ENCODE peak calls at places on chromosome 16, in four cellular contexts. M, X, L and U are unnamed samples.

GRCh38 chr16:4755687-4756086 is 11.3 kb downstream of the ZNF500 start:
- DNase-seq in M (no peak), L (no peak), X (no peak), U (no peak)

GRCh38 chr16:88537864-88538263 is 32.3 kb upstream of the ZC3H18 start:
- DNase-seq in M (no peak), L (no peak), X (no peak), U (no peak)

GRCh38 chr16:48194828-48195566 is 39.2 kb upstream of the ABCC12 start:
- DNase-seq in X (peak; percentile 38), M (peak; percentile 48), L (peak; percentile 61), U (peak; percentile 99)

GRCh38 chr16:86791287-86792074 is 213.1 kb downstream of the FOXL1 start:
- DNase-seq in X (no peak), L (peak; percentile 82), M (no peak), U (no peak)

GRCh38 chr16:47375423-47375822 is 85.4 kb downstream of the ITFG1 start:
- DNase-seq in L (no peak), X (no peak), M (no peak), U (no peak)

GRCh38 chr16:4098496-4098895 is 17.7 kb downstream of the ADCY9 start:
- DNase-seq in L (peak; percentile 57), X (no peak), M (no peak), U (no peak)

GRCh38 chr16:9122342-9122741 is 30.9 kb downstream of the HAPSTR1 start:
- DNase-seq in L (no peak), X (no peak), M (no peak), U (no peak)

GRCh38 chr16:17063156-17063555 is 407.6 kb downstream of the XYLT1 start:
- DNase-seq in X (no peak), M (no peak), L (no peak), U (peak; percentile 3)

GRCh38 chr16:9948933-9949332 is 233.3 kb downstream of the GRIN2A start:
- DNase-seq in X (no peak), L (no peak), M (no peak), U (no peak)

GRCh38 chr16:1089439-1089821 is 6.6 kb downstream of the C1QTNF8 start:
- DNase-seq in L (no peak), X (no peak), M (no peak), U (no peak)

GRCh38 chr16:26196310-26196709 is 504.6 kb downstream of the HS3ST4 start:
- DNase-seq in L (no peak), X (no peak), M (no peak), U (no peak)

GRCh38 chr16:26197707-26198106 is 505.9 kb downstream of the HS3ST4 start:
- DNase-seq in L (no peak), M (no peak), X (no peak), U (no peak)

GRCh38 chr16:26196806-26197205 is 505.0 kb downstream of the HS3ST4 start:
- DNase-seq in M (no peak), X (no peak), L (no peak), U (no peak)

GRCh38 chr16:26195225-26195624 is 503.5 kb downstream of the HS3ST4 start:
- DNase-seq in L (no peak), M (no peak), X (no peak), U (no peak)

DNA sequence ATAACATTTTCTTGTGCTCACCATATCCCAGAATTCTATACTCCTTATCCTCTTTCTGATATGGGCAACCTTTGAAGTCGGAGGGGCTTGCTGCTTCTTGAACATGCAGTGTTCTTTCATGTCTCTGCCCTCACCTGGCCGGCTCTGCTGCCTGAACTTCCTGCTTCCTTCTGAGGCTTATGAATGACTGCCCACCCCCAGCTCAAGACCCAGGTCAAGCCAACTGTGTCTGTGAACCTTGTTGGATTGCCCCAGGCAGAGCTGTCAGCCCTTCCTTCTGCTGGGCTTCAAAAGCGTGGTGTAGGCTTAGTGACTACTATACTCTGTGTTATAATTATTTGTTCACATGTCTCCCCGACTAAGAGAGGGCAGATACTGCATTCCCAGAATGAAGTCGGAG is 506.5 kb downstream of the HS3ST4 start:
- DNase-seq in M (no peak), L (no peak), X (no peak), U (no peak)
- H3K4me3 ChIP-seq in M (no peak overlapping the region), L (no peak overlapping the region), X (no peak overlapping the region), U (no peak overlapping the region)

DNA sequence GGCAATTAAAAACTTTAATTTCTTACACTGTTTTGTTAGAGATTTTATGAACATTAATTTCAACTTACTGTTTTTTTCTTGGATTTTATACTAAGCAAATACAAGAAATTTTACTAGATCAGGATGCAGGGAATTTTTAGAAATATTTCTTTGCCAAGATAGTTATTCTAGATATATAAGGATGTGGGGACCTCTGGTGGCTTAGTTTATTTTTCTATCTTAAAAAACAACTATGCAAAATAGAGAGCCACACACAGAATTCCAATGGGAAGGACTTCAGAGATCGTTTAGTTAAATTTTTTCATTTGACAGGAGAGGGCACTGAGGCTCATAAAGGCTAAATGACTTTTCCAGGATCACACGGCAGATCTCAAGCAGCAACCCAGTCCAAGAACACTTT is 23.0 kb upstream of the CAPNS2 start:
- DNase-seq in L (peak; percentile 72), X (peak; percentile 58), M (no peak), U (peak; percentile 27)
- TF ChIP-seq CTCF in L (peak; percentile 27), X (peak; percentile 16), M (peak; percentile 8), U (no peak)

DNA sequence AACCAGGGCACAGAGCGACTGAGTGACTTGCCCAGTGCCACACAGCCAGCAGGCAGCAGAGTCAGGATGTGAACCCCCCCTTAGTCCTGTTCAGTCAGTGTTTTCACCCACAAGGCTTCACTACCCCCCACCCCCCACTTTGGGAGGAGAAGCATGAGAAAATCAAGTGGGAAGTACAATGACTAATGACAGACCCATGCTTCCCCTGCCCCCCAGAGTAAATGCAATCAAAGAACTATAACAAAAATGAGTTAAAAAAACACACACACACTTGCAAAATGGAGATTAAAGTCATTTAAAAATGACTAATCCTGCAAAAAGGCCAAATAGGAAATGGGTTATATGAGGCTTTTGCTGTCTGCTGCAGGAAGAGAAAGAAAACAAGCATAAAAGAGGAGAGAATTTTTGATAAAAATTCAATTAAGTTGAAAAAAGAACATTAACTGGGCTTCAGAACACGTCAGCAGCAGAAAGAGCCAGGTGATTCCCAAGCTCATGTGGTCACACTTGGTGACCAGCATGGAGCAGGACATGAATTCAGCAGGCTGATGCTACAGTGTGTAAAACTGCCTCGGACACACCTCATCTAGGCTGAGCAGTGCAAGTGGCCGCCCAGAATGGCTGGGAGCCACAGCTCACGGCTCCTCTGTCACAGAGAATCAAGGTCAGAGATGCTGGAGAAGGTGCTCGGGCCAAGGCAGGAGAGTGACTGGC is 212.3 kb downstream of the ZNF423 start:
- DNase-seq in L (peak; percentile 74), X (peak; percentile 93), M (peak; percentile 67), U (no peak)
- H3K4me3 ChIP-seq in L (no peak overlapping the region), X (peak overlapping the region; percentile 2), M (no peak overlapping the region), U (no peak overlapping the region)

DNA sequence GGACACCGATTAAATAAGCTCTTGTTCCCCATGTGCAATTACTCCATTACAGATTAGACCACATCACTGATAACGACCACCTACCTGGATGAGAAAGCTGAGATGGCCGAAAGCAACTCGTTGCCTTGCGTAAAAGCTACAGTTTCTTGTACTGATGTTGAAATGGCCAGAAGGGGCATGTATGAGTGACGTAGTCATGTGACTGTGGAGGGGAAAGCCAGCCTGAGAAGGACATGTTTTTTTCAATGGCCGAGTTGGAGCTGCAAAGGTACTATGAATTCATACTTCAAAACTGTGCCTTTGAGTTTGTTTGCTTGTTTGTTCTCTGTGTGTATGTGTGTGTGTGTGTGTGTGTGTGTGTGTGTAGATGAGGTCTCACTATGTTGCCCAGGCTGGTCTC is 17.0 kb upstream of the HYDIN start:
- DNase-seq in M (no peak), X (no peak), L (no peak), U (no peak)
- TF ChIP-seq CTCF in M (no peak), X (no peak), L (no peak), U (no peak)

DNA sequence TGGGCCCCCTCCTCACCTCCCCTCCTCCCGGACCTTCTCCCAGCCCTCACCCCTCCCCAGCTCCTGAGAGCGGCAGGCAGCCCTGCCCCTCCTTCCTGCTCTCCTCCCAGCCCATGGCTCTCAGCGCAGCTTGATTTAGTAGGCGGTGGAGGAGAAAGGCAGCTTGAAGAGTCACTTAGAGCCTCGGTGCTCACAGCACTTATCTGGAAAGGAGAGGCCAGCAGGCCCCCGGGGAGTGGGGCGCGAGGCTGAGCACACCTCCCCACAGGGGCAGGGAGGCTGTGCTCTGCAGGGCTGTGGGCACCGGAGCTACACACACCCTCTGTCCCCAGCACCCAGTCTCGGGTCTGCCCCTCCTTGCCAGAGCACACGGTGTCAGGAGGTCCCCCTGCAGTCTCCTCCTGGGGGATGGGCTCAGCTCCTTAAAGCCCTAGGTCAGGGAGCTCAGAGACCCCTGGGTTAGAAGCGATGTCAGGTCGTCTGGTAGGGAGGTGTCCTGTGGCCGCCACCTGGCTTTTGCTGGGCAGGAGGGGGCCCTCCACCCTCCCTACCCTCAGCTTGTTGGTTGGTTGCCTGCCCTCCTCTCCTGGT is 151.2 kb upstream of the GSE1 start:
- DNase-seq in X (peak; percentile 27), M (no peak), L (peak; percentile 45), U (no peak)
- H3K4me3 ChIP-seq in X (peak overlapping the region; percentile 17), M (no peak overlapping the region), L (peak overlapping the region; percentile 17), U (no peak overlapping the region)

GRCh38 chr16:22813223-22813945 is 578 bp upstream of the HS3ST2 start:
- DNase-seq in L (peak; percentile 2), M (no peak), X (peak; percentile 35), U (peak; percentile 86)
- TF ChIP-seq CTCF in L (peak; percentile 53), M (peak; percentile 90), X (peak; percentile 66), U (peak; percentile 72)

GRCh38 chr16:57184113-57184512 is 1.7 kb downstream of the PSME3IP1 start:
- DNase-seq in X (no peak), L (no peak), M (no peak), U (no peak)
- H3K4me3 ChIP-seq in X (no peak overlapping the region), L (no peak overlapping the region), M (no peak overlapping the region), U (no peak overlapping the region)

GRCh38 chr16:12559714-12560113 is 244.0 kb downstream of the CPPED1 start:
- DNase-seq in L (no peak), M (no peak), X (peak; percentile 43), U (no peak)

GRCh38 chr16:12553191-12553590 is 250.5 kb downstream of the CPPED1 start:
- DNase-seq in M (no peak), L (no peak), X (no peak), U (peak; percentile 70)

GRCh38 chr16:12557808-12558207 is 245.9 kb downstream of the CPPED1 start:
- DNase-seq in M (no peak), L (no peak), X (no peak), U (no peak)

GRCh38 chr16:12558641-12559040 is 245.0 kb downstream of the CPPED1 start:
- DNase-seq in M (no peak), X (no peak), L (no peak), U (no peak)
- TF ChIP-seq CTCF in M (no peak), X (no peak), L (no peak), U (no peak)

GRCh38 chr16:66091462-66091861 is 275.0 kb upstream of the CDH5 start:
- DNase-seq in M (no peak), L (peak; percentile 58), X (no peak), U (no peak)
- H3K4me3 ChIP-seq in M (no peak overlapping the region), L (no peak overlapping the region), X (no peak overlapping the region), U (no peak overlapping the region)

DNA sequence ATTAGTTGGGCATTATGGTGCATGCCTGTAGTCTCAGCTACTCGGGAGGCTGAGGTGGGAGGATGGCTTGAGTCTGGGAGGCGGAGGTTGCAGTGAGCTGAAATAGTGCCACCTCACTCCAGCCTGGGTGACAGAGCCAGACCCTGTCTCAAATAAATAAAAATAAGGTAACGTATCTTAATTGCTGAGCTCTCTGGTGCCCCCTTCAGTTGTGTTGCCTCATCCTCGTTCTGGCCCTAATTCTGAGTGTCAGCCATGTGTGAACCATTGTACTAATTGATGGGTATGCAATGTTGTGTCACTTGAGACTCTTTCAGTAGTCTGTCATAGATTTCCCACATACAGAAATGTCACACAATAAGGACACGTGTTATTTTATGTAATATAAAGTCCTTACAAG is 363.1 kb upstream of the RBFOX1 start:
- DNase-seq in X (no peak), L (no peak), M (no peak), U (no peak)
- TF ChIP-seq CTCF in X (no peak), L (no peak), M (no peak), U (no peak)